ENCODE peak calls at places on chromosome 1, in seven cellular contexts. S, E, W, J, G, U and M are unnamed samples.
A peak's percentile ranks its signal among the peaks of the same experiment; 100 is the strongest.

GRCh38 chr1:161492827-161493226 is 12.4 kb upstream of the FCGR2A start:
- DNase-seq in S (no peak), E (no peak), W (no peak), J (no peak), G (no peak), U (no peak), M (no peak)

GRCh38 chr1:240004086-240004749 is 87.5 kb upstream of the FMN2 start:
- DNase-seq in S (peak; percentile 16), E (no peak), W (peak; percentile 30), J (no peak), G (no peak), U (no peak), M (no peak)

GRCh38 chr1:32903991-32904776 is 3.0 kb upstream of the TMEM54 start:
- DNase-seq in S (no peak), E (no peak), W (no peak), J (no peak), G (no peak), U (no peak), M (no peak)

GRCh38 chr1:27658951-27659496 is 13.0 kb downstream of the IFI6 start:
- DNase-seq in S (no peak), E (no peak), W (peak; percentile 74), J (peak; percentile 37), G (no peak), U (peak; percentile 83), M (no peak)

GRCh38 chr1:50214764-50215163 is 106.0 kb downstream of the ELAVL4 start:
- DNase-seq in S (no peak), E (no peak), W (peak; percentile 2), J (no peak), G (no peak), U (no peak), M (no peak)

GRCh38 chr1:40391688-40392145 is 18.2 kb downstream of the SMAP2 start:
- DNase-seq in S (no peak), E (no peak), W (no peak), J (no peak), G (no peak), U (no peak), M (no peak)

GRCh38 chr1:9891207-9891606 is 18.9 kb downstream of the CTNNBIP1 start:
- DNase-seq in S (no peak), E (no peak), W (no peak), J (no peak), G (no peak), U (no peak), M (no peak)

GRCh38 chr1:165829888-165830287 is 2.5 kb downstream of the UCK2 start:
- DNase-seq in S (no peak), E (no peak), W (no peak), J (no peak), G (no peak), U (no peak), M (no peak)

GRCh38 chr1:240189386-240189989 is 97.8 kb downstream of the FMN2 start:
- DNase-seq in S (no peak), E (no peak), W (peak; percentile 28), J (peak; percentile 29), G (no peak), U (no peak), M (peak; percentile 12)

GRCh38 chr1:2300004-2300771 is 72.1 kb downstream of the SKI start:
- DNase-seq in S (no peak), E (peak; percentile 67), W (peak; percentile 96), J (no peak), G (peak; percentile 55), U (no peak), M (no peak)

GRCh38 chr1:61481313-61481712 is 243.6 kb downstream of the TM2D1 start:
- DNase-seq in S (no peak), E (no peak), W (no peak), J (no peak), G (no peak), U (no peak), M (no peak)

GRCh38 chr1:74145086-74145485 is 52.9 kb downstream of the LRRIQ3 start:
- DNase-seq in S (no peak), E (no peak), W (no peak), J (no peak), G (no peak), U (no peak), M (no peak)

GRCh38 chr1:150810958-150811676 is 3.1 kb upstream of the CTSK start:
- DNase-seq in S (no peak), E (no peak), W (no peak), J (no peak), G (no peak), U (no peak), M (no peak)

GRCh38 chr1:161706116-161706482 is 930 bp upstream of the FCRLA start:
- DNase-seq in S (no peak), E (no peak), W (no peak), J (no peak), G (no peak), U (peak; percentile 58), M (no peak)

GRCh38 chr1:94285026-94285654 is 47.8 kb upstream of the ARHGAP29 start:
- DNase-seq in S (no peak), E (no peak), W (no peak), J (no peak), G (no peak), U (no peak), M (no peak)

GRCh38 chr1:86913399-86913895 is 479 bp downstream of the SELENOF start:
- DNase-seq in S (no peak), E (no peak), W (peak; percentile 60), J (peak; percentile 26), G (no peak), U (peak; percentile 16), M (peak; percentile 18)

GRCh38 chr1:244102471-244102870 is 51.4 kb downstream of the ZBTB18 start:
- DNase-seq in S (no peak), E (no peak), W (no peak), J (no peak), G (no peak), U (no peak), M (no peak)

GRCh38 chr1:246724001-246724724 is at the start of gene SCCPDH:
- DNase-seq in S (peak; percentile 21), E (peak; percentile 24), W (peak; percentile 83), J (peak; percentile 77), G (peak; percentile 48), U (peak; percentile 43), M (no peak)

GRCh38 chr1:24866211-24867063 is 63.6 kb downstream of the RUNX3 start:
- DNase-seq in S (no peak), E (no peak), W (no peak), J (peak; percentile 8), G (no peak), U (no peak), M (no peak)

GRCh38 chr1:31505884-31506497 is 70.3 kb upstream of the TINAGL1 start:
- DNase-seq in S (peak; percentile 58), E (no peak), W (peak; percentile 79), J (no peak), G (no peak), U (peak; percentile 63), M (no peak)

GRCh38 chr1:240599299-240599698 is 12.7 kb downstream of the GREM2 start:
- DNase-seq in S (no peak), E (no peak), W (no peak), J (no peak), G (no peak), U (no peak), M (no peak)

GRCh38 chr1:108316545-108316944 is 72.7 kb upstream of the NBPF4 start:
- DNase-seq in S (no peak), E (no peak), W (no peak), J (no peak), G (no peak), U (peak; percentile 0), M (no peak)